ENCODE peak calls at places on chromosomes 12 and 14, in eight cellular contexts. D, X, Q, M, G, A, K and S are unnamed samples.

GRCh38 chr12:129531004-129531403 is 372.8 kb downstream of the TMEM132D start:
- DNase-seq in D (peak), K (no peak), M (no peak), A (no peak), Q (no peak), X (peak), G (no peak), S (no peak)

GRCh38 chr12:83826112-83826511 is 1086.5 kb downstream of the SLC6A15 start:
- DNase-seq in G (no peak), X (peak), M (no peak), D (peak), Q (peak), K (peak), A (no peak), S (no peak)

GRCh38 chr12:85283560-85283959 is 3.5 kb downstream of the ALX1 start:
- DNase-seq in A (no peak), K (peak), M (no peak), Q (no peak), D (no peak), G (no peak), X (no peak), S (no peak)

GRCh38 chr12:102883204-102883799 is 33.7 kb downstream of the PAH start:
- DNase-seq in M (peak), Q (peak), K (peak), G (no peak), A (no peak), X (peak), D (peak), S (no peak)

GRCh38 chr14:75234173-75234855 is 44.3 kb upstream of the FOS start:
- DNase-seq in X (peak), Q (peak), K (no peak), D (peak), G (no peak), M (peak), A (peak), S (no peak)

GRCh38 chr12:131831021-131831571 is 2.9 kb downstream of the MMP17 start:
- DNase-seq in M (peak), X (no peak), Q (no peak), D (peak), K (peak), G (no peak), A (peak), S (no peak)

GRCh38 chr12:4421590-4422031 is 24.0 kb downstream of the FGF6 start:
- DNase-seq in M (peak), G (no peak), D (peak), K (peak), X (no peak), Q (peak), A (no peak), S (no peak)

GRCh38 chr12:23084236-23084995 is 459.4 kb downstream of the ETNK1 start:
- DNase-seq in A (no peak), M (peak), D (peak), K (peak), X (peak), G (no peak), Q (no peak), S (no peak)

GRCh38 chr12:81692008-81692407 is 67.1 kb downstream of the PPFIA2 start:
- DNase-seq in M (no peak), K (no peak), X (peak), Q (no peak), D (no peak), A (no peak), G (no peak), S (no peak)

GRCh38 chr12:112850343-112850742 is 56.4 kb upstream of the OAS1 start:
- DNase-seq in Q (no peak), G (peak), X (no peak), K (no peak), A (no peak), D (no peak), M (no peak), S (no peak)

GRCh38 chr12:96434107-96434506 is 33.9 kb upstream of the CDK17 start:
- DNase-seq in G (no peak), A (no peak), X (peak), K (no peak), M (peak), Q (no peak), D (no peak), S (no peak)

GRCh38 chr14:101216725-101217463 is 313.4 kb upstream of the RTL1 start:
- DNase-seq in M (no peak), Q (no peak), A (no peak), D (no peak), X (no peak), K (no peak), G (peak), S (no peak)

GRCh38 chr12:84436134-84436533 is 476.5 kb downstream of the SLC6A15 start:
- DNase-seq in K (no peak), G (no peak), A (no peak), D (no peak), M (no peak), X (no peak), Q (no peak), S (no peak)

DNA sequence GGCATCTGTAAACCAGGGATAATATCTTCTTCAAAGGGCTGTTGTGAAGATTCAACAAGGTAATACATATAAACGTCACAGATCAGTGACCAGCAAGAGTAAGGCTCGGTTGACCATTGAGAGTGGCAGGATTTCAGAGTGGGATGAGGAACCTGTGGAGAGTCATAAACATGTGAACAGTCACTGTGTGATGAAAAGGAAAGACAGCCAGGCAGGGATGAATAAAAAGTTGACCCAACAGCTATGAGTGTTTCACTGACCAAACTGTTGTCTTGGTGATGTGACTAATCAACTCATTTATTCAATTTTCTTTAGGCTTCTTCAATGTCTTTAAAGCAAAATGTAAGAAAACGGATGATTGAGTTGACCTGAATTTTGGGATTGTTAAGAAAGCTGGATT is 8.6 kb upstream of the FRMD6 start:
- DNase-seq in G (no peak), M (peak), A (no peak), X (no peak), D (peak), Q (no peak), K (no peak), S (no peak)
- H3K27ac ChIP-seq in G (no peak), M (peak), A (no peak), X (no peak), D (peak), Q (no peak), K (no peak), S (no peak)

DNA sequence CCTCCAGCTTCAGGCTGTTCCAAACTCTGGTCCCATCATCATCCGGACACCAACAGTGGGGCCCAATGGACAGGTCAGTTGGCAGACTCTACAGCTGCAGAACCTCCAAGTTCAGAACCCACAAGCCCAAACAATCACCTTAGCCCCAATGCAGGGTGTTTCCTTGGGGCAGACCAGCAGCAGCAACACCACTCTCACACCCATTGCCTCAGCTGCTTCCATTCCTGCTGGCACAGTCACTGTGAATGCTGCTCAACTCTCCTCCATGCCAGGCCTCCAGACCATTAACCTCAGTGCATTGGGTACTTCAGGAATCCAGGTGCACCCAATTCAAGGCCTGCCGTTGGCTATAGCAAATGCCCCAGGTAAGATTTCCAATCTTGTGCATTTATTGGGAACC is 3.3 kb downstream of the SP1 start:
- DNase-seq in M (no peak), A (no peak), Q (no peak), G (no peak), X (no peak), D (peak), K (no peak), S (no peak)
- H3K4me3 ChIP-seq in M (peak), A (peak), Q (no peak), G (peak), X (no peak), D (peak), K (peak), S (peak)

GRCh38 chr12:80634903-80635302 is 72.5 kb upstream of the MYF6 start:
- DNase-seq in G (no peak), D (no peak), M (no peak), Q (no peak), A (no peak), X (no peak), K (no peak), S (no peak)

GRCh38 chr12:80627773-80628172 is 79.7 kb upstream of the MYF6 start:
- DNase-seq in A (no peak), M (peak), Q (no peak), G (no peak), K (peak), D (peak), X (no peak), S (no peak)

GRCh38 chr12:80636832-80637231 is 70.6 kb upstream of the MYF6 start:
- DNase-seq in X (no peak), M (no peak), K (no peak), D (no peak), A (no peak), Q (no peak), G (no peak), S (no peak)

DNA sequence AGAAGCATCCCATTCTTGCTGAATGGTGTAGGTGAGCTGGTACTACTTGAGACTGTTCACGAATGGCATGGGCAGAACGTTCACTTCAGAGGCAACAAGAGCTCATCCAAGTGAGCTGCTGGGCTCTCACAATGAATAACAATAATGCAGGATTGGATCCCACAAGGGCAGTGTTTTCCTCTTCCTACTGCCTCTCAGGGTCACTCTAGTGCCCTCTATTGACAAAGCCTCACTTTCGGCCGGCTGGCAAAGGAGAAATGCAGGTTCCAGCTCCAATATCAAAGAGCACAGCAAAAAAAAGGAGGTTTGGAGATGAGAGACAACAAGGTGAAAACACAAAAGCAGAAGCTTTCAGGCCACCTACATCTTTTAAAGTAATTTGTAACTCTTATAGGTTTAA is 74.6 kb upstream of the MYF6 start:
- DNase-seq in K (peak), A (no peak), X (peak), Q (no peak), M (no peak), D (peak), G (no peak), S (no peak)
- TF ChIP-seq CTCF in K (peak), A (no peak), X (no peak), Q (peak), M (peak), D (peak), G (no peak), S (no peak)

GRCh38 chr12:109803678-109804077 is 29.5 kb downstream of the TRPV4 start:
- DNase-seq in K (no peak), D (no peak), Q (no peak), A (no peak), G (no peak), X (no peak), M (no peak), S (no peak)

GRCh38 chr12:109802828-109803227 is 30.4 kb downstream of the TRPV4 start:
- DNase-seq in Q (no peak), X (no peak), D (no peak), A (no peak), G (no peak), K (no peak), M (no peak), S (no peak)

GRCh38 chr12:109807954-109808353 is 25.2 kb downstream of the TRPV4 start:
- DNase-seq in D (no peak), X (no peak), A (no peak), M (no peak), Q (no peak), K (no peak), G (no peak), S (no peak)

GRCh38 chr12:109808876-109809646 is 24.1 kb downstream of the TRPV4 start:
- DNase-seq in Q (no peak), G (no peak), D (no peak), A (no peak), X (no peak), K (no peak), M (no peak), S (no peak)

DNA sequence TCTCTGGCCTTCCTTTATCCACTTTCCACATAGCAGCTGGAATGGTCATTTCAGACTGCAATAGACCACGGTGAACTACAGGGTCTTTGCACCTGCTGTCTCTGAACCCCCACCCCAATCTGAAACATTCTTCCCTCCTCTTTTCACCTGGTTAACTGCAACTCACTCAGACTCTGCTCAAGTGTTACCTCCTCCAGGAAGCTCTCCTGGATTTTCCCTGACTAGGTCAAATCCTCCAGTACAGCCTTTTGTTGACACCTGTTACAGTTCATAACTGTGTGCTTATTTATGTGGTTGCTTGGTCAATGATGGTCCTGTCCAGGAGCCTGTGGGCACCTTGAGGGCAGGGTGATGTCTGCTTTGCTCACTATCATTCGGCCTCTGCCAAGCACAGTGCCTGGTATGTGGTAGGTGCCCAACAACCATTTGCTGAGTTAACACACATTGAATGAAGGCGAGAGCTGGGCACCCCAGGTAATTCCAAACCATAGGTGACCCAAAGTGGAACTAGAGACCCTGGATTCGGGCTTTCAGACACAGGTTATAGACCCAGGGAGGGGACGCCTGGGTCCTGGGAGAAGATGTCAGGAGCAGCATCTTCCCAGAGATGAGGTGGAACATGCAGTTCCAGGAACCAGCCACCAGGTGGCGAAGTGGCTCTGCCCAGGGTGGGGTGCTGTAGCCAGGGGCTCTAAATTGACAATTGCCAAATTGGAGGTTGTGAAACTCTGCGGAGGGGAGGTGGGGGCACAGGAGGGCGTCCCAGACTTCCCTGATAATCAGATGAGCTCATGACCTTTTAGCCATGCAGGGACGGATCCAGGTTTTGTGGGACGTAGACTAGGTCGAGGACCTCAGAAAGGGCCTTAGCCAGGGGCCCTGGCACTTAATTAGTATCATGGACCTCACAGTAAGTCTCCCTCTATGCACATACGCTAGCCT is 28.1 kb downstream of the TRPV4 start:
- DNase-seq in K (peak), A (peak), X (peak), M (peak), D (peak), G (peak), Q (peak), S (peak)
- H3K27ac ChIP-seq in K (no peak), A (no peak), X (no peak), M (no peak), D (no peak), G (no peak), Q (no peak), S (no peak)

GRCh38 chr14:63877594-63877993 is 24.8 kb downstream of the SYNE2 start:
- DNase-seq in G (no peak), Q (no peak), X (no peak), D (no peak), M (no peak), K (no peak), A (no peak), S (no peak)
- H3K4me3 ChIP-seq in G (no peak), Q (no peak), X (no peak), D (no peak), M (no peak), K (no peak), A (no peak), S (no peak)

GRCh38 chr12:30836656-30837445 is 82.1 kb upstream of the CAPRIN2 start:
- DNase-seq in M (no peak), K (no peak), Q (no peak), D (peak), X (no peak), G (no peak), A (no peak), S (no peak)
- TF ChIP-seq CTCF in M (no peak), K (no peak), Q (no peak), D (no peak), X (no peak), G (no peak), A (no peak), S (no peak)

DNA sequence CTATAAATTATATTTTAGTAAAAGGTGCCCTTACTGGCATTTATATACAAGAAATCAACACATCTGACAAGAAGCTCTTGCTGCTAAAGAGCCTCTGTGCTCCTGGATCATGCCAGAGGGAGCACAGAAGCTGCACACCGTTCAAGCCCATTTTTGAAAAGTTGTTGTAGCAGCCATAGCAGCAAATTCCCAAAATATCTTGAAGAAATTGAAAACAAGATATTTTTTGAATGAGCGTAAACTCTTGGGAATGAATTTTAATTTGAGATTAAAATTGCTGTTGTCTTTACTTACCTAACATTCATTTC is 540 bp upstream of the CLEC2D start:
- DNase-seq in X (no peak), M (no peak), Q (no peak), A (no peak), D (no peak), K (no peak), G (no peak), S (no peak)
- H3K27ac ChIP-seq in X (no peak), M (no peak), Q (no peak), A (no peak), D (no peak), K (no peak), G (no peak), S (no peak)

GRCh38 chr14:96424104-96424989 is 32.4 kb downstream of the AK7 start:
- DNase-seq in Q (peak), G (no peak), X (peak), D (peak), M (peak), A (no peak), K (peak), S (no peak)

GRCh38 chr14:96421236-96421635 is 29.3 kb downstream of the AK7 start:
- DNase-seq in Q (no peak), K (no peak), X (no peak), G (no peak), M (no peak), A (no peak), D (no peak), S (no peak)

GRCh38 chr14:96418075-96418474 is 26.1 kb downstream of the AK7 start:
- DNase-seq in D (no peak), A (no peak), G (no peak), X (no peak), Q (no peak), K (no peak), M (no peak), S (no peak)

GRCh38 chr14:96423012-96423411 is 31.1 kb downstream of the AK7 start:
- DNase-seq in X (no peak), K (no peak), A (no peak), G (no peak), M (no peak), D (no peak), Q (no peak), S (no peak)

DNA sequence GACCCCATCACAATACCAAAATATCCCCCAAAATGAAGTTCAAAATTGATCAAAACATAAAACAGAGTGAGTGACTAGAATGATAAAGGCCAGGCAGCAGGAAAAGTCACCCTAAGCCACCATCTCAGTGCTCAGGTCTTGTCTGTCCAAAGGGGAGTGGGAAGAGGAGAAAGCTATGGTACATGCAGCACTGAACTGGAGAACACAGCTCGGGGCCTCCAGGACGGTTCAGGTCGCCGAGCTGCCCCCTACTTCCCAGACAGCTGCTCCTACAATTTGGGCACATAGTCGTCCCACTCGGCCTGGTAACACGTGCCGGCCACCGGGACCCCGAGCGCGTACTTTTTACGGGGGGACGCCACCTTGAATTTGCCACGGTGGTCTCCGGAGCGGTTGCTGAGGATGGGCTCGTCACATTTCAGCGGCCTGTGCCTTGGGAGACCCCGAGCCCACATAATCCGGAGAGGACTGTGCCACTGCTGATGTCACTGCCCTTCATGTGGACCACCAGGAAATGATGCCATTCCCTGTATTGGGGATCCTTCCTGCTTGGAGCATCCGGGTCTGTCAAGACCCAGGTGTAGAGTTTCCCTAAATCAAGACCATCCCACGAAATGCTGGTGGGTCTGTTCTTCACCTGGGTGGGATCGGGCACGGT is 31.6 kb downstream of the AK7 start:
- DNase-seq in X (no peak), D (no peak), Q (no peak), A (no peak), M (no peak), G (no peak), K (no peak), S (no peak)
- H3K4me3 ChIP-seq in X (no peak), D (peak), Q (no peak), A (no peak), M (no peak), G (no peak), K (peak), S (peak)